ENCODE peak calls at places on chromosome 3, in nine cellular contexts. C is activated B cell treated with CpG ODN at 0.5 μM for 24 hours; B is activated CD8-positive, alpha-beta memory T cell treated with anti-CD3 and anti-CD28 coated beads for 48 hours; H is HFF-Myc; S is endothelial cell; Z is tibial nerve; V is choroid plexus epithelial cell; W is stimulated activated CD4-positive, alpha-beta T cell treated with anti-CD3 and anti-CD28 coated beads, Interleukin-2, amount 100 ng/mL, for 48 hours; K is HT1080. L is an unnamed sample.

GRCh38 chr3:12957334-12957733 is 115.9 kb downstream of the IQSEC1 start:
- DNase-seq in B (no peak), V (no peak), W (no peak), H (no peak), S (no peak), K (no peak), C (no peak), Z (no peak), L (no peak)

GRCh38 chr3:25565807-25566206 is 98.9 kb downstream of the TOP2B start:
- DNase-seq in V (no peak), S (no peak), H (no peak), W (no peak), Z (no peak), K (no peak), B (no peak), C (no peak), L (no peak)

GRCh38 chr3:71511037-71511436 is 72.5 kb downstream of the FOXP1 start:
- DNase-seq in W (no peak), H (no peak), B (no peak), K (peak), V (peak), S (no peak), C (no peak), Z (no peak), L (no peak)

GRCh38 chr3:47440131-47440530 is 35.6 kb downstream of the SCAP start:
- DNase-seq in Z (no peak), W (no peak), H (no peak), V (peak), C (no peak), S (no peak), B (no peak), K (no peak), L (no peak)

GRCh38 chr3:53519047-53519717 is 24.8 kb downstream of the CACNA1D start:
- DNase-seq in Z (no peak), H (no peak), V (peak), S (no peak), W (no peak), B (no peak), C (no peak), K (no peak), L (no peak)

GRCh38 chr3:12409625-12410596 is 74.4 kb upstream of the TSEN2 start:
- DNase-seq in V (no peak), B (no peak), C (no peak), W (no peak), K (no peak), H (no peak), S (no peak), Z (no peak), L (no peak)

GRCh38 chr3:185851046-185851445 is 26.2 kb upstream of the IGF2BP2 start:
- DNase-seq in C (no peak), W (no peak), B (no peak), S (no peak), V (no peak), Z (no peak), K (no peak), H (no peak), L (no peak)

GRCh38 chr3:81622395-81622794 is 139.1 kb downstream of the GBE1 start:
- DNase-seq in Z (no peak), H (no peak), S (no peak), B (no peak), K (no peak), V (peak), C (no peak), W (no peak), L (no peak)

GRCh38 chr3:118636841-118637240 is 397.8 kb downstream of the IGSF11 start:
- DNase-seq in B (no peak), Z (no peak), W (no peak), H (no peak), V (no peak), K (peak), S (no peak), C (no peak), L (no peak)

GRCh38 chr3:144771401-144771870 is 799.8 kb downstream of the DIPK2A start:
- DNase-seq in C (no peak), B (no peak), H (peak), W (no peak), K (no peak), S (no peak), Z (no peak), V (peak), L (no peak)

GRCh38 chr3:168312991-168313390 is 217.3 kb upstream of the GOLIM4 start:
- DNase-seq in K (no peak), V (no peak), B (no peak), C (no peak), H (no peak), S (no peak), W (no peak), Z (no peak), L (no peak)

GRCh38 chr3:45654344-45654934 is 34.8 kb upstream of the SACM1L start:
- DNase-seq in S (no peak), H (no peak), V (no peak), K (no peak), C (no peak), B (no peak), W (no peak), Z (no peak), L (no peak)

GRCh38 chr3:72329354-72329753 is 518.9 kb downstream of the SHQ1 start:
- DNase-seq in H (no peak), K (no peak), W (no peak), Z (no peak), V (no peak), B (no peak), S (no peak), C (no peak), L (no peak)

GRCh38 chr3:148884261-148884660 is 19.2 kb downstream of the CPA3 start:
- DNase-seq in C (no peak), S (no peak), V (peak), B (no peak), Z (no peak), H (peak), W (no peak), K (peak), L (no peak)

GRCh38 chr3:36631549-36631948 is 132.8 kb downstream of the DCLK3 start:
- DNase-seq in Z (no peak), V (no peak), C (no peak), B (no peak), H (no peak), K (no peak), W (no peak), S (no peak), L (no peak)

GRCh38 chr3:122691195-122691594 is 10.6 kb downstream of the PARP14 start:
- DNase-seq in V (peak), C (no peak), Z (no peak), W (no peak), K (peak), S (no peak), H (no peak), B (no peak), L (no peak)

GRCh38 chr3:113894927-113895326 is 52.9 kb upstream of the ZDHHC23 start:
- DNase-seq in Z (no peak), S (no peak), W (no peak), B (no peak), H (no peak), C (no peak), K (no peak), V (no peak), L (no peak)

GRCh38 chr3:157087398-157088132 is 72.4 kb downstream of the CCNL1 start:
- DNase-seq in K (peak), S (no peak), Z (no peak), C (no peak), B (no peak), W (no peak), H (no peak), V (no peak), L (no peak)

GRCh38 chr3:47780727-47781325 is 867 bp downstream of the SMARCC1 start:
- DNase-seq in Z (no peak), K (no peak), C (no peak), V (peak), W (no peak), H (no peak), S (no peak), B (no peak), L (no peak)

GRCh38 chr3:106826861-106827311 is 550.4 kb upstream of the CCDC54 start:
- DNase-seq in B (no peak), H (no peak), Z (no peak), W (no peak), C (no peak), S (no peak), V (peak), K (no peak), L (no peak)

GRCh38 chr3:53159415-53160135 is 1.4 kb upstream of the PRKCD start:
- DNase-seq in V (no peak), H (no peak), W (no peak), S (no peak), B (no peak), Z (no peak), K (no peak), C (no peak), L (no peak)

GRCh38 chr3:58924581-58924980 is 125.2 kb downstream of the CFAP20DC start:
- DNase-seq in V (peak), C (no peak), S (no peak), W (no peak), Z (no peak), B (no peak), H (peak), K (peak), L (no peak)

GRCh38 chr3:64343692-64344440 is 118.6 kb upstream of the PRICKLE2 start:
- DNase-seq in S (no peak), W (no peak), Z (no peak), V (peak), K (peak), H (no peak), B (no peak), C (no peak), L (no peak)

GRCh38 chr3:115576325-115576724 is 47.0 kb upstream of the GAP43 start:
- DNase-seq in W (no peak), H (no peak), V (no peak), B (no peak), Z (no peak), S (no peak), K (no peak), C (no peak), L (no peak)

GRCh38 chr3:55512586-55513343 is 25.7 kb upstream of the WNT5A start:
- DNase-seq in H (no peak), C (no peak), S (no peak), K (no peak), Z (no peak), B (no peak), W (no peak), V (no peak), L (no peak)

GRCh38 chr3:101780661-101781060 is 1.6 kb downstream of the NXPE3 start:
- DNase-seq in V (peak), Z (no peak), W (no peak), S (no peak), B (no peak), H (no peak), C (no peak), K (peak), L (peak)

GRCh38 chr3:141228385-141228784 is 3.2 kb upstream of the PXYLP1 start:
- DNase-seq in H (no peak), S (no peak), Z (no peak), B (no peak), C (no peak), V (no peak), W (no peak), K (no peak), L (no peak)

GRCh38 chr3:4543110-4543509 is 50.0 kb downstream of the ITPR1 start:
- DNase-seq in H (no peak), B (no peak), K (no peak), V (no peak), C (no peak), Z (no peak), S (no peak), W (no peak), L (no peak)

GRCh38 chr3:195403841-195404408 is 38.9 kb downstream of the ACAP2 start:
- DNase-seq in V (peak), W (no peak), K (no peak), B (no peak), H (no peak), S (no peak), C (no peak), Z (no peak), L (no peak)

GRCh38 chr3:177401375-177401774 is 204.1 kb upstream of the TBL1XR1 start:
- DNase-seq in S (no peak), C (no peak), Z (no peak), B (no peak), W (no peak), K (no peak), V (no peak), H (no peak), L (no peak)

GRCh38 chr3:4744405-4745239 is 234.6 kb upstream of the BHLHE40 start:
- DNase-seq in K (peak), C (no peak), V (peak), H (no peak), Z (no peak), B (no peak), W (no peak), S (no peak), L (no peak)

GRCh38 chr3:53005854-53006513 is 39.9 kb downstream of the SFMBT1 start:
- DNase-seq in H (no peak), S (no peak), W (no peak), C (no peak), B (no peak), K (no peak), V (no peak), Z (no peak), L (no peak)

GRCh38 chr3:99218468-99218867 is 317.0 kb upstream of the DCBLD2 start:
- DNase-seq in W (no peak), Z (no peak), S (no peak), V (no peak), B (no peak), C (no peak), K (no peak), H (no peak), L (no peak)

GRCh38 chr3:32973982-32974381 is 22.5 kb downstream of the CCR4 start:
- DNase-seq in K (peak), V (peak), B (no peak), S (no peak), H (no peak), W (no peak), C (no peak), Z (no peak), L (no peak)

GRCh38 chr3:170862618-170863374 is 7.2 kb downstream of the RPL22L1 start:
- DNase-seq in K (peak), B (no peak), C (no peak), H (no peak), S (no peak), Z (no peak), V (peak), W (no peak), L (no peak)

GRCh38 chr3:38522002-38522401 is 25.9 kb downstream of the EXOG start:
- DNase-seq in H (no peak), Z (no peak), S (no peak), C (no peak), W (no peak), V (no peak), K (no peak), B (no peak), L (no peak)

L was measured in 8988T.